ENCODE peak calls at places on chromosomes 7 and 10, in eight cellular contexts. X, Z, Q, G, I, V, Y and R are unnamed samples.

GRCh38 chr10:24350111-24350921 is 141.4 kb downstream of the KIAA1217 start:
- DNase-seq in X (peak; percentile 29), Z (no peak), Q (peak; percentile 24), G (peak; percentile 71), I (no peak), V (no peak), Y (no peak), R (no peak)

GRCh38 chr7:155459133-155459866 is 1.4 kb downstream of the EN2 start:
- DNase-seq in X (no peak), Z (no peak), Q (no peak), G (no peak), I (no peak), V (no peak), Y (no peak), R (no peak)

GRCh38 chr7:41147651-41148360 is 555.1 kb downstream of the INHBA start:
- DNase-seq in X (no peak), Z (no peak), Q (no peak), G (no peak), I (peak; percentile 11), V (no peak), Y (no peak), R (no peak)

GRCh38 chr10:24680647-24681475 is 42.8 kb downstream of the ARHGAP21 start:
- DNase-seq in X (no peak), Z (no peak), Q (no peak), G (no peak), I (no peak), V (no peak), Y (no peak), R (no peak)

GRCh38 chr10:3048114-3049019 is 19.0 kb upstream of the PFKP start:
- DNase-seq in X (no peak), Z (no peak), Q (no peak), G (no peak), I (no peak), V (no peak), Y (no peak), R (peak; percentile 42)

GRCh38 chr10:123640016-123640535 is 26.1 kb upstream of the GPR26 start:
- DNase-seq in X (no peak), Z (no peak), Q (no peak), G (no peak), I (peak; percentile 34), V (no peak), Y (no peak), R (no peak)

GRCh38 chr10:98029149-98030092 is 1.0 kb downstream of the CRTAC1 start:
- DNase-seq in X (no peak), Z (peak; percentile 24), Q (no peak), G (no peak), I (no peak), V (no peak), Y (no peak), R (no peak)

GRCh38 chr7:18019562-18019961 is 8.1 kb downstream of the PRPS1L1 start:
- DNase-seq in X (peak; percentile 56), Z (no peak), Q (no peak), G (no peak), I (peak; percentile 70), V (no peak), Y (peak; percentile 11), R (no peak)

GRCh38 chr10:49620841-49621378 is 7.1 kb downstream of the CHAT start:
- DNase-seq in X (no peak), Z (no peak), Q (no peak), G (no peak), I (no peak), V (no peak), Y (no peak), R (no peak)

GRCh38 chr10:107653832-107654287 is 489.4 kb upstream of the SORCS1 start:
- DNase-seq in X (peak; percentile 55), Z (no peak), Q (no peak), G (peak; percentile 3), I (peak; percentile 11), V (peak; percentile 37), Y (no peak), R (no peak)

GRCh38 chr7:43038229-43038628 is 74.2 kb upstream of the HECW1 start:
- DNase-seq in X (peak; percentile 88), Z (no peak), Q (no peak), G (peak; percentile 63), I (no peak), V (no peak), Y (no peak), R (no peak)

GRCh38 chr7:22110227-22110839 is 164.6 kb upstream of the CDCA7L start:
- DNase-seq in X (peak; percentile 80), Z (peak; percentile 69), Q (peak; percentile 80), G (peak; percentile 49), I (peak; percentile 78), V (peak; percentile 55), Y (peak; percentile 63), R (peak; percentile 72)

GRCh38 chr10:84293574-84294016 is 34.8 kb upstream of the CCSER2 start:
- DNase-seq in X (no peak), Z (no peak), Q (peak; percentile 86), G (no peak), I (no peak), V (no peak), Y (no peak), R (no peak)
- TF ChIP-seq CTCF in X (no peak), Z (no peak), Q (no peak), G (no peak), I (no peak), V (no peak), Y (no peak), R (no peak)

GRCh38 chr7:140494877-140495276 is 15.6 kb upstream of the MKRN1 start:
- DNase-seq in X (no peak), Z (no peak), Q (no peak), G (no peak), I (no peak), V (no peak), Y (no peak), R (no peak)
- TF ChIP-seq CTCF in X (no peak), Z (no peak), Q (no peak), G (no peak), I (no peak), V (no peak), Y (no peak), R (no peak)

GRCh38 chr7:44289341-44290249 is 35.8 kb downstream of the CAMK2B start:
- DNase-seq in X (no peak), Z (no peak), Q (no peak), G (no peak), I (no peak), V (no peak), Y (no peak), R (peak; percentile 10)
- TF ChIP-seq CTCF in X (no peak), Z (no peak), Q (no peak), G (no peak), I (no peak), V (no peak), Y (no peak), R (no peak)

DNA sequence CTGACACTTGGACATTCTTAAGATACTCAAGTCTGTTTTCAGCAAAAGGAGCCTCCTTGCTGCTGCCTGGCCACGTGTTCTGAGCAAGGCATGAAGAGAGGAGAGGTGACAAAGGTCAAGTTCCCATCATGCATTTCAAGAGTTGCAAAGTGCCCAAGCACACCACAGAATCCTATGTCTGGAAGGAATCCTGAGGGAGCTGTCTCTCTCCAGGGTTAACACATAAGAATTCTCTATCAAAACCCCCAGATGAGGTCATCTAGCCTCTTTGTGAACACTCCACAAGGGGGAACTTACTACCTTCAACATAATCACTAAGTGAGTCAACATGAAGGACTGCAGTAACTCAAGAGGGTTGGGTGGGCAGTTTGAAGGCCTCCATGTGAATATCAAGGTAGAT is 155.5 kb downstream of the RNF216 start:
- DNase-seq in X (peak; percentile 83), Z (no peak), Q (no peak), G (peak; percentile 74), I (peak; percentile 52), V (no peak), Y (peak; percentile 47), R (no peak)
- TF ChIP-seq CTCF in X (peak; percentile 13), Z (no peak), Q (no peak), G (peak; percentile 20), I (no peak), V (no peak), Y (no peak), R (no peak)

GRCh38 chr10:29734640-29734979 is 99.8 kb upstream of the SVIL start:
- DNase-seq in X (no peak), Z (no peak), Q (no peak), G (no peak), I (no peak), V (no peak), Y (no peak), R (no peak)

GRCh38 chr10:29736325-29737208 is 101.8 kb upstream of the SVIL start:
- DNase-seq in X (peak; percentile 62), Z (peak; percentile 73), Q (no peak), G (no peak), I (peak; percentile 69), V (no peak), Y (peak; percentile 81), R (peak; percentile 73)

GRCh38 chr10:29737209-29737565 is 102.4 kb upstream of the SVIL start:
- DNase-seq in X (no peak), Z (no peak), Q (no peak), G (no peak), I (no peak), V (no peak), Y (no peak), R (no peak)

GRCh38 chr10:29734980-29735627 is 100.3 kb upstream of the SVIL start:
- DNase-seq in X (no peak), Z (peak; percentile 49), Q (peak; percentile 76), G (no peak), I (peak; percentile 56), V (no peak), Y (peak; percentile 40), R (peak; percentile 74)

GRCh38 chr10:29735628-29736324 is 101.0 kb upstream of the SVIL start:
- DNase-seq in X (peak; percentile 61), Z (peak; percentile 87), Q (peak; percentile 85), G (no peak), I (peak; percentile 84), V (no peak), Y (peak; percentile 95), R (peak; percentile 92)
- TF ChIP-seq CTCF in X (peak; percentile 91), Z (peak; percentile 94), Q (peak; percentile 94), G (peak; percentile 93), I (peak; percentile 94), V (peak; percentile 84), Y (peak; percentile 89), R (peak; percentile 88)

GRCh38 chr7:73434701-73435069 is 1.1 kb downstream of the FZD9 start:
- DNase-seq in X (no peak), Z (no peak), Q (no peak), G (no peak), I (no peak), V (no peak), Y (no peak), R (no peak)

GRCh38 chr7:73437091-73437490 is 3.5 kb downstream of the FZD9 start:
- DNase-seq in X (no peak), Z (no peak), Q (no peak), G (no peak), I (no peak), V (no peak), Y (no peak), R (no peak)

GRCh38 chr7:73437699-73438416 is 4.3 kb downstream of the FZD9 start:
- DNase-seq in X (no peak), Z (no peak), Q (no peak), G (no peak), I (peak; percentile 22), V (no peak), Y (no peak), R (no peak)

GRCh38 chr7:73435471-73436009 is 2.0 kb downstream of the FZD9 start:
- DNase-seq in X (no peak), Z (no peak), Q (no peak), G (no peak), I (no peak), V (no peak), Y (no peak), R (no peak)

GRCh38 chr7:73436031-73436929 is 2.7 kb downstream of the FZD9 start:
- DNase-seq in X (no peak), Z (no peak), Q (no peak), G (no peak), I (no peak), V (no peak), Y (peak; percentile 46), R (peak; percentile 33)
- TF ChIP-seq CTCF in X (no peak), Z (no peak), Q (no peak), G (no peak), I (no peak), V (no peak), Y (peak; percentile 24), R (no peak)